ENCODE peak calls at places on chromosomes 6 and 20, in four cellular contexts. One of them, this sample, is unnamed.

GRCh38 chr6:113009682-113010081 is 662.6 kb downstream of the RFPL4B start:
- DNase-seq in mammary epithelial cell: no peak
- DNase-seq in HCT116: no peak
- DNase-seq in PC-3: no peak
- DNase-seq in this sample: no peak

GRCh38 chr6:24721461-24722215 is 2.7 kb upstream of the C6orf62 start:
- DNase-seq in mammary epithelial cell: no peak
- DNase-seq in HCT116: no peak
- DNase-seq in PC-3: no peak
- DNase-seq in this sample: no peak

GRCh38 chr6:49342410-49342809 is 120.6 kb downstream of the MMUT start:
- DNase-seq in PC-3: no peak
- DNase-seq in mammary epithelial cell: no peak
- DNase-seq in HCT116: no peak
- DNase-seq in this sample: no peak

GRCh38 chr6:145904391-145904790 is 59.8 kb downstream of the SHPRH start:
- DNase-seq in mammary epithelial cell: no peak
- DNase-seq in PC-3: no peak
- DNase-seq in HCT116: no peak
- DNase-seq in this sample: no peak

GRCh38 chr6:145247677-145248419 is 487.5 kb downstream of the EPM2A start:
- DNase-seq in HCT116: no peak
- DNase-seq in PC-3: peak; percentile 87
- DNase-seq in mammary epithelial cell: peak; percentile 83
- DNase-seq in this sample: peak; percentile 66

GRCh38 chr6:121691126-121691540 is 255.7 kb downstream of the GJA1 start:
- DNase-seq in mammary epithelial cell: no peak
- DNase-seq in HCT116: no peak
- DNase-seq in PC-3: no peak
- DNase-seq in this sample: no peak

GRCh38 chr6:127190552-127190951 is 72.1 kb downstream of the RSPO3 start:
- DNase-seq in PC-3: peak; percentile 41
- DNase-seq in HCT116: peak; percentile 34
- DNase-seq in mammary epithelial cell: no peak
- DNase-seq in this sample: no peak

GRCh38 chr20:24577271-24577909 is 108.0 kb downstream of the SYNDIG1 start:
- DNase-seq in PC-3: peak; percentile 26
- DNase-seq in mammary epithelial cell: no peak
- DNase-seq in HCT116: no peak
- DNase-seq in this sample: no peak

GRCh38 chr6:168000198-168001036 is 2.9 kb downstream of the KIF25 start:
- DNase-seq in HCT116: no peak
- DNase-seq in mammary epithelial cell: no peak
- DNase-seq in PC-3: no peak
- DNase-seq in this sample: no peak

GRCh38 chr6:45076217-45076616 is 251.9 kb upstream of the RUNX2 start:
- DNase-seq in PC-3: no peak
- DNase-seq in HCT116: no peak
- DNase-seq in mammary epithelial cell: no peak
- DNase-seq in this sample: no peak

GRCh38 chr20:44460795-44461141 is 14.9 kb upstream of the TTPAL start:
- DNase-seq in mammary epithelial cell: peak; percentile 27
- DNase-seq in PC-3: peak; percentile 72
- DNase-seq in HCT116: peak; percentile 31
- DNase-seq in this sample: peak; percentile 23

GRCh38 chr6:11393713-11394627 is 143.6 kb upstream of the TMEM170B start:
- DNase-seq in HCT116: no peak
- DNase-seq in mammary epithelial cell: peak; percentile 26
- DNase-seq in PC-3: peak; percentile 42
- DNase-seq in this sample: peak; percentile 62

GRCh38 chr6:68975064-68975463 is 340.0 kb downstream of the ADGRB3 start:
- DNase-seq in mammary epithelial cell: no peak
- DNase-seq in HCT116: no peak
- DNase-seq in PC-3: no peak
- DNase-seq in this sample: no peak

GRCh38 chr6:116405147-116405546 is 34.4 kb downstream of the DSE start:
- DNase-seq in HCT116: no peak
- DNase-seq in PC-3: no peak
- DNase-seq in mammary epithelial cell: no peak
- DNase-seq in this sample: no peak

GRCh38 chr20:50431066-50431450 is 79.1 kb upstream of the PTPN1 start:
- DNase-seq in mammary epithelial cell: no peak
- DNase-seq in PC-3: no peak
- DNase-seq in HCT116: no peak
- DNase-seq in this sample: peak; percentile 52

GRCh38 chr6:107971181-107971580 is 13.2 kb upstream of the SEC63 start:
- DNase-seq in HCT116: no peak
- DNase-seq in mammary epithelial cell: no peak
- DNase-seq in PC-3: no peak
- DNase-seq in this sample: no peak

GRCh38 chr6:32194825-32195651 is 2.6 kb upstream of the GPSM3 start:
- DNase-seq in mammary epithelial cell: peak; percentile 42
- DNase-seq in HCT116: peak; percentile 57
- DNase-seq in PC-3: peak; percentile 58
- DNase-seq in this sample: no peak

GRCh38 chr6:25601797-25602679 is 50.0 kb upstream of the SCGN start:
- DNase-seq in mammary epithelial cell: peak; percentile 12
- DNase-seq in PC-3: peak; percentile 70
- DNase-seq in HCT116: peak; percentile 28
- DNase-seq in this sample: no peak

GRCh38 chr6:82877213-82878195 is 188.1 kb downstream of the UBE3D start:
- DNase-seq in HCT116: peak; percentile 54
- DNase-seq in mammary epithelial cell: peak; percentile 42
- DNase-seq in PC-3: peak; percentile 87
- DNase-seq in this sample: no peak

GRCh38 chr6:134468633-134469032 is 150.7 kb upstream of the SGK1 start:
- DNase-seq in HCT116: no peak
- DNase-seq in PC-3: no peak
- DNase-seq in mammary epithelial cell: no peak
- DNase-seq in this sample: no peak

GRCh38 chr6:134466751-134467525 is 149.0 kb upstream of the SGK1 start:
- DNase-seq in HCT116: no peak
- DNase-seq in PC-3: peak; percentile 66
- DNase-seq in mammary epithelial cell: peak; percentile 40
- DNase-seq in this sample: no peak

GRCh38 chr6:134472046-134472445 is 154.1 kb upstream of the SGK1 start:
- DNase-seq in HCT116: no peak
- DNase-seq in PC-3: no peak
- DNase-seq in mammary epithelial cell: no peak
- DNase-seq in this sample: no peak

GRCh38 chr6:134472661-134473060 is 154.7 kb upstream of the SGK1 start:
- DNase-seq in HCT116: no peak
- DNase-seq in mammary epithelial cell: no peak
- DNase-seq in PC-3: no peak
- DNase-seq in this sample: no peak

DNA sequence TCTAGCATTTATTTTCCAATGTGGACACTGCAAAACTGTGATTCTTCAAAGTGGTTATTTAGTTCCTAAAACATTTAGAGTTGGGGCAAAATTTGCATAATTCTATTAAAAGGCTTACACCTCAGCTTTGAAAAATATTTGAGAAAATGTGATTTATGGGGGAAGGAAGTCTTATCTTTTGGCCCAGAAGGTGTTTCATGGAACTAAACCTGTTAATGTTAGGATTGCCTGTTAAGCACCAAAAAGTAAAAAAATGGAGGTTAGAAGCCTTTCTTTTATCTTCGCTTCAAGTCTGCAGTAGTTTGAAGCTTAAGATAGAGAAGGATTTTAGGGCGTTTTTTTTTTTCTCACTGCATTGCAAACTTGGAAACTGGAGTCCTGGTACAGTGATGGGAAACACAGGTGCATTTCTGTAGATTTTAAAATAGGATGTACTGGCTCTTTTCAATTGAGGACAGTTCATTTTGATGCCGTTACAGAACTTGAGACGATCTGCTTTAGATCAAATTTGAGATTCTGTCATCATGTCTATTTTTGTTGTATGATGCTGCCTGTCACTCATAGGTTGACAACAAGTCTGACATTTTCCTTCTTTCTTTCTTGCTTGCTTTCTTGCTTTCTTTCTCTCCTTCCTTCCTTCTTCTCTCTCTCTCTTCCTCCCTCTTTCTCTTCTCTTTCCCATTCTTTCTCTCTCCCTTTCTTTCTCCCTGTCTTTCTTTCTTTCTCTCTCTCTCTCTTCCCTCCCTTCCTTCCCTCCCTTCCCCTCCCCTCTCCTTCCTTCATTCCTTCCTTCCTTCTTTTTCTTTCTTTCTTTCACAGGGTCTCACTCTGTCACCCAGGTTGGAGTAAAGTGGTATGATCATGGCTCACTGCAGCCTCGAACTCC is 152.4 kb upstream of the SGK1 start:
- DNase-seq in mammary epithelial cell: no peak
- DNase-seq in PC-3: no peak
- DNase-seq in HCT116: no peak
- DNase-seq in this sample: no peak
- H2AFZ ChIP-seq in mammary epithelial cell: no peak overlapping the region
- H2AFZ ChIP-seq in PC-3: no peak overlapping the region
- H2AFZ ChIP-seq in HCT116: no peak overlapping the region
- H2AFZ ChIP-seq in this sample: no peak overlapping the region

DNA sequence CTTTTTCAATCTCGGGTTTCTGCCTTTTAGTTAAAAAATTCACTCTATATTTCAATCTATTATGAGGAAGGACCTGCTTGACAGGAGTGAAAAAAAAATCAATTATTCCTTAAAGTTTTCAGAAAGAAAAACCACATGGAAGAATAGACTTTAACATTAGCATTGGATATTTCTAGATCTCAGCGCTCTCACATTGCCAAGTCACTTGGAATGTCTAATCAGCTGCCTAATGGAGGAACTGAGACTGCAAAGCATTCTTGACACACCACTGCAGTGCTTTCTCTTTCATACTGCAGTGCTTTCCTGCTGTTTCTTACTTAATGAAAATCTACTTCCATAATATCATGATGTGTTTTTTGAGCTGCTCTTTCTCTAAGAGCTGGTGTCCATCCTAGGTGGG is 20.4 kb upstream of the MCM3 start:
- DNase-seq in mammary epithelial cell: no peak
- DNase-seq in HCT116: no peak
- DNase-seq in PC-3: no peak
- DNase-seq in this sample: no peak
- H2AFZ ChIP-seq in mammary epithelial cell: peak overlapping the region; percentile 18
- H2AFZ ChIP-seq in HCT116: peak overlapping the region; percentile 52
- H2AFZ ChIP-seq in PC-3: no peak overlapping the region
- H2AFZ ChIP-seq in this sample: no peak overlapping the region

GRCh38 chr6:46584586-46584985 is 68.0 kb downstream of the CYP39A1 start:
- DNase-seq in HCT116: no peak
- DNase-seq in mammary epithelial cell: peak; percentile 6
- DNase-seq in PC-3: peak; percentile 19
- DNase-seq in this sample: no peak

GRCh38 chr6:46583081-46583480 is 69.5 kb downstream of the CYP39A1 start:
- DNase-seq in mammary epithelial cell: no peak
- DNase-seq in PC-3: no peak
- DNase-seq in HCT116: no peak
- DNase-seq in this sample: no peak

GRCh38 chr6:46581459-46582177 is 71.0 kb downstream of the CYP39A1 start:
- DNase-seq in PC-3: no peak
- DNase-seq in HCT116: no peak
- DNase-seq in mammary epithelial cell: no peak
- DNase-seq in this sample: no peak

GRCh38 chr6:46586896-46587295 is 65.7 kb downstream of the CYP39A1 start:
- DNase-seq in PC-3: no peak
- DNase-seq in mammary epithelial cell: no peak
- DNase-seq in HCT116: no peak
- DNase-seq in this sample: no peak

DNA sequence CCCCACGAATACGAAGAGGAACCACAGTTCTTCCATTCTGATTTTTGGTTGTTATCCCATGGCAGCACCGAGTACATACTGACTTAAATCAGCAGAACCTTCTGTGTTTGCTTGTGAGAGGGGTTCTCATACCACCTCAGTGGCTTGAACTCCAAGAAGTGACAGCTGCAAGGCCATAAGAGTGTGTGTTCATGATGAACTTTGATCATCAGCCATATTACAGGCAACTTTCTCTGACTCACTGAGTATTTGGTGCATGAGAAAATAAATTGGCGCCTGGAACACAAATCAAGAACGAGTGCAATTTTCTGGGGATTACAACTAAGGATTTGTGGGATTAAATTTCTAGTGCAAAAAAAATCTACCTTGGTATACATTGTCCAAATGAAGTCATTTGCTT is 68.9 kb downstream of the CYP39A1 start:
- DNase-seq in mammary epithelial cell: no peak
- DNase-seq in HCT116: no peak
- DNase-seq in PC-3: no peak
- DNase-seq in this sample: no peak
- H2AFZ ChIP-seq in mammary epithelial cell: no peak overlapping the region
- H2AFZ ChIP-seq in HCT116: no peak overlapping the region
- H2AFZ ChIP-seq in PC-3: no peak overlapping the region
- H2AFZ ChIP-seq in this sample: no peak overlapping the region

GRCh38 chr20:56234110-56234509 is 14.4 kb upstream of the MC3R start:
- DNase-seq in HCT116: no peak
- DNase-seq in mammary epithelial cell: no peak
- DNase-seq in PC-3: no peak
- DNase-seq in this sample: no peak

DNA sequence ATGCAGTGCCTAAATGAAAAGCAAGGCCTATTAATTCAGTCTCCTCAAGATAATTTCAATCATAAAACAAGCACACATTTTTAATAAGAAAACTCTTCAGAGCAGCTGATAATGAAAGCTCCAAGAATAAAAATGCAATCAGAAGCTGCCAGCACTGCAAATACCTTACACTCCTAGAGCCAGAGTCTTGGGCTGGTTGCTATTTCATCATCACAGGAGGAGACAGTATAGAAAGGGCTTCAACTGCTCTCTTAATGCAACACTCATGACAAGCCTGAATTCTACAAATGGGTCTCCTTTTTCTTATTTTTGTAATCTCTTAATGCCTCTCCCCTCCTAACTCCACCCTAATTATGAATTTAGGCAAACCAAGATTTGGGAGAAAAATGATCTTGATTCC is 11.2 kb upstream of the MC3R start:
- DNase-seq in PC-3: no peak
- DNase-seq in HCT116: no peak
- DNase-seq in mammary epithelial cell: no peak
- DNase-seq in this sample: no peak
- H2AFZ ChIP-seq in PC-3: no peak overlapping the region
- H2AFZ ChIP-seq in HCT116: no peak overlapping the region
- H2AFZ ChIP-seq in mammary epithelial cell: no peak overlapping the region
- H2AFZ ChIP-seq in this sample: no peak overlapping the region

This sample was measured in PC-9.